ENCODE peak calls at places on chromosomes 6 and 20, in six cellular contexts. S is mesenchymal stem cell; Y is naive thymus-derived CD4-positive, alpha-beta T cell; C is hepatocyte; E is HCT116; F is left ventricle myocardium inferior. D is an unnamed sample.

GRCh38 chr6:129567374-129567773 is 142.6 kb downstream of the ARHGAP18 start:
- DNase-seq in F (no peak), E (peak), Y (no peak), C (peak), S (no peak), D (no peak)

GRCh38 chr20:53071833-53072232 is 99.7 kb downstream of the TSHZ2 start:
- DNase-seq in Y (no peak), S (no peak), E (no peak), F (no peak), C (no peak), D (no peak)

GRCh38 chr6:53982361-53983050 is 128.7 kb upstream of the MLIP start:
- DNase-seq in C (no peak), E (no peak), Y (no peak), S (no peak), F (no peak), D (peak)

GRCh38 chr6:95978230-95978629 is 37.5 kb upstream of the FUT9 start:
- DNase-seq in Y (no peak), S (no peak), F (no peak), C (no peak), E (peak), D (peak)

GRCh38 chr20:760751-761417 is 7.4 kb downstream of the SLC52A3 start:
- DNase-seq in S (no peak), E (peak), Y (peak), F (no peak), C (peak), D (no peak)

GRCh38 chr6:130815200-130816071 is 11.8 kb upstream of the SMLR1 start:
- DNase-seq in E (no peak), Y (no peak), S (no peak), F (no peak), C (peak), D (no peak)

GRCh38 chr6:139883776-139884175 is 509.3 kb upstream of the CITED2 start:
- DNase-seq in E (no peak), C (no peak), S (peak), Y (no peak), F (no peak), D (no peak)

GRCh38 chr6:56808871-56809359 is 146.0 kb upstream of the BEND6 start:
- DNase-seq in Y (no peak), E (no peak), C (peak), S (peak), F (no peak), D (no peak)

GRCh38 chr20:53580376-53581111 is 13.1 kb downstream of the ZNF217 start:
- DNase-seq in E (no peak), Y (no peak), F (no peak), C (no peak), S (no peak), D (no peak)

GRCh38 chr6:36062247-36062646 is 34.6 kb downstream of the MAPK14 start:
- DNase-seq in Y (no peak), F (no peak), E (no peak), C (no peak), S (no peak), D (no peak)

GRCh38 chr20:3933126-3933684 is 44.0 kb downstream of the PANK2 start:
- DNase-seq in C (no peak), Y (no peak), E (no peak), F (no peak), S (no peak), D (no peak)

GRCh38 chr20:33521461-33521860 is 31.6 kb downstream of the CBFA2T2 start:
- DNase-seq in C (no peak), E (no peak), F (no peak), S (no peak), Y (no peak), D (no peak)

GRCh38 chr6:169044376-169045230 is 209.0 kb downstream of the THBS2 start:
- DNase-seq in E (no peak), C (no peak), Y (no peak), F (no peak), S (no peak), D (no peak)

GRCh38 chr6:158233214-158233795 is 65.2 kb downstream of the GTF2H5 start:
- DNase-seq in F (no peak), S (no peak), E (no peak), Y (peak), C (no peak), D (no peak)

GRCh38 chr6:138454976-138455706 is 44.2 kb downstream of the NHSL1 start:
- DNase-seq in C (no peak), S (no peak), E (peak), Y (peak), F (no peak), D (peak)

GRCh38 chr20:41047279-41047974 is 18.8 kb downstream of the TOP1 start:
- DNase-seq in C (no peak), E (no peak), F (no peak), Y (no peak), S (peak), D (no peak)

GRCh38 chr6:88577461-88577860 is 386.0 kb downstream of the RNGTT start:
- DNase-seq in E (no peak), C (no peak), F (no peak), Y (no peak), S (no peak), D (no peak)

GRCh38 chr6:135331002-135331401 is 149.9 kb downstream of the MYB start:
- DNase-seq in C (no peak), F (no peak), S (no peak), Y (no peak), E (no peak), D (no peak)

GRCh38 chr20:8805737-8806442 is 263.0 kb upstream of the PLCB4 start:
- DNase-seq in Y (no peak), E (no peak), S (no peak), F (no peak), C (no peak), D (no peak)

GRCh38 chr20:53943522-53944291 is 126.7 kb downstream of the BCAS1 start:
- DNase-seq in Y (peak), C (no peak), S (peak), E (no peak), F (no peak), D (no peak)

GRCh38 chr6:139970591-139970991 is 596.1 kb upstream of the CITED2 start:
- DNase-seq in S (no peak), E (no peak), F (no peak), C (no peak), Y (no peak), D (no peak)

GRCh38 chr6:159934181-159934580 is 34.7 kb upstream of the IGF2R start:
- DNase-seq in S (no peak), Y (no peak), F (no peak), C (no peak), E (no peak), D (no peak)

GRCh38 chr6:156657311-156657710 is 119.9 kb upstream of the ARID1B start:
- DNase-seq in S (no peak), F (peak), E (no peak), Y (no peak), C (no peak), D (no peak)

GRCh38 chr6:145733770-145734169 is 1.6 kb downstream of the EPM2A start:
- DNase-seq in C (no peak), F (no peak), S (peak), E (no peak), Y (no peak), D (no peak)

GRCh38 chr6:145423936-145424335 is 311.4 kb downstream of the EPM2A start:
- DNase-seq in E (no peak), Y (no peak), S (no peak), C (no peak), F (no peak), D (no peak)

GRCh38 chr20:22446613-22447447 is 137.5 kb downstream of the FOXA2 start:
- DNase-seq in Y (no peak), E (no peak), C (no peak), S (no peak), F (no peak), D (no peak)

GRCh38 chr6:14671261-14671681 is 553.7 kb downstream of the CD83 start:
- DNase-seq in C (no peak), S (peak), E (no peak), F (peak), Y (no peak), D (peak)

GRCh38 chr20:63857751-63858392 is 3.4 kb upstream of the ABHD16B start:
- DNase-seq in C (no peak), S (peak), F (peak), E (no peak), Y (no peak), D (no peak)

GRCh38 chr20:44979090-44979621 is 12.8 kb downstream of the STK4 start:
- DNase-seq in S (peak), F (no peak), E (no peak), C (no peak), Y (peak), D (no peak)

GRCh38 chr20:59145926-59146800 is 17.5 kb upstream of the ZNF831 start:
- DNase-seq in Y (peak), S (no peak), E (no peak), C (no peak), F (no peak), D (no peak)
- H3K27ac ChIP-seq in Y (peak), S (no peak), E (no peak), C (no peak), F (peak), D (no peak)

GRCh38 chr20:50518270-50518721 is 8.1 kb downstream of the PTPN1 start:
- DNase-seq in E (no peak), C (no peak), S (peak), Y (no peak), F (no peak), D (no peak)

GRCh38 chr20:50519036-50519780 is 9.0 kb downstream of the PTPN1 start:
- DNase-seq in S (no peak), E (no peak), Y (peak), F (no peak), C (no peak), D (no peak)

GRCh38 chr20:50521221-50521642 is 11.0 kb downstream of the PTPN1 start:
- DNase-seq in Y (no peak), C (no peak), E (no peak), S (no peak), F (no peak), D (no peak)

GRCh38 chr20:50521709-50522674 is 11.8 kb downstream of the PTPN1 start:
- DNase-seq in S (no peak), E (no peak), Y (no peak), F (no peak), C (no peak), D (no peak)

DNA sequence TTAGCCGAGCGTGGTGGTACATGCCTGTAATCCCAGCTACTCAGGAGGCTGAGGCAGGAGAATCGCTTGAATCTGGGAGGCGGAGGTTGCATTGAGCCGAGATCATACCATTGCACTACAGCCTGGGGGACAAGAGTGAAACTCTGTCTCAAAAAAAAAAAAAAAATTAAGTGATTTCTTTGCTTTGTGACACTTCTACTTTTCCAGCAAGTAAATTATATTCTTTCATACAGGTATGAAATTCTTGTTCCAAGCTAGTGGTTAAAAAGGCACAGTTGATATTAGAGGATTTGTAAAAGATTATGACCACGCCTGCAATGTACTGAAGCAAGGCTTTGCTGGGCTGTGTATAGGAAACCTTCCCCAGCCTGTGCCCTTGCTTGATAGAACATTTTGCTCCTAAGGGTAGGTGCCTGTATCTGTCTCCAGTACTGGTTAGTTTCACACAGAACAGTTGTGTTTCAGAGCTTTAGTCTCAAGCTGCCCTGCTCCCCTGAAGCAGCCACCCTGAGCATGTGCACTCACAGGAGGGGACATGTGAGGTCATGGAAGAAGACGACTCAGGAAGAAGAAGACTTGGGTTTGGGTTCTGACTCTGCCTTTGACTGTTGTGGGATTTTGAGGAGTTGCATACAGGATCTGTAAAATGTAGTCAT is 10.2 kb downstream of the PTPN1 start:
- DNase-seq in Y (no peak), S (no peak), C (no peak), F (no peak), E (no peak), D (no peak)
- H3K27ac ChIP-seq in Y (peak), S (peak), C (peak), F (peak), E (no peak), D (no peak)

GRCh38 chr6:118895241-118895561 is 1.2 kb downstream of the ASF1A start:
- DNase-seq in Y (no peak), S (no peak), E (no peak), C (no peak), F (no peak), D (no peak)

GRCh38 chr6:118897386-118897785 is 3.4 kb downstream of the ASF1A start:
- DNase-seq in E (no peak), F (no peak), C (no peak), Y (no peak), S (no peak), D (no peak)

GRCh38 chr6:118893882-118894424 is at the start of gene ASF1A:
- DNase-seq in F (peak), Y (peak), C (peak), E (peak), S (peak), D (peak)

GRCh38 chr6:118894425-118895240 is 681 bp downstream of the ASF1A start:
- DNase-seq in S (peak), E (no peak), C (peak), F (peak), Y (peak), D (no peak)

DNA sequence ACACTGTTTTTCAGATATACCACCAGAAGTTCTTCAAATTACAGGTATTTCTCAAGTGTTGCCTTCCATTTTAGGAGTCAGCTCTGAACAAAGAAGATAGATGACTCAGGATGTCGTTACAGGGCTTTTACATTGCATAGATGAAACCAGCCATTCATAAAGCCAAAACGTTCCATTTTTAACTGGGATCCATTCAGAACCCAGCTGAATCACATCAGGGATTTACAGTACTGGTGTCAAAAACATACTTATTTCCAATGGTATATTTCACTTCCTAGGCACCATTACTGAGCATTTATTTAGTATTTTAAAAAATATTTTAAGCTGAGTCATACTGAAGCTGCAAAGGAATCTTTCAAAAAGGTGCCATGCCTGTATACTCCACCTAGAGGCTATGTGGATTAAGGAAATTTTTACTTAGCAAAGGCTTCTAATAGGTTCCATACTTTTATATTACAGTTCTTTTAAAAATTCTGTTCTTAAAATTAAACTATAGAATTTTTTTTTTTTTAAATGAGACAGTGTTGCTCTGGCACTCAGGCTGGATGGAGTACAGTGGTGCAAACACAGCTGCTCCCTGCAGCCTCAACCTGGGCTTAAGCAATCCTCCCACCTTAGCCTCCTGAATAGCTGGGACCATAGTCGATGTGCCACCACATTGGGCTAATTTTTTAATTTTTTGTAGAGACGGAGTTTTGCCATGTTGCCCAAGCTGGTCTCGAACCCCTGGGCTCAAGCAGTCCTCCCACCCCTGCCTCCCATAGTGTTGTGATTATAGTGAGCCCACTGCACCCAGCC is 2.6 kb downstream of the ASF1A start:
- DNase-seq in S (peak), E (peak), Y (peak), F (no peak), C (peak), D (peak)
- H3K27ac ChIP-seq in S (peak), E (peak), Y (no peak), F (peak), C (peak), D (peak)

DNA sequence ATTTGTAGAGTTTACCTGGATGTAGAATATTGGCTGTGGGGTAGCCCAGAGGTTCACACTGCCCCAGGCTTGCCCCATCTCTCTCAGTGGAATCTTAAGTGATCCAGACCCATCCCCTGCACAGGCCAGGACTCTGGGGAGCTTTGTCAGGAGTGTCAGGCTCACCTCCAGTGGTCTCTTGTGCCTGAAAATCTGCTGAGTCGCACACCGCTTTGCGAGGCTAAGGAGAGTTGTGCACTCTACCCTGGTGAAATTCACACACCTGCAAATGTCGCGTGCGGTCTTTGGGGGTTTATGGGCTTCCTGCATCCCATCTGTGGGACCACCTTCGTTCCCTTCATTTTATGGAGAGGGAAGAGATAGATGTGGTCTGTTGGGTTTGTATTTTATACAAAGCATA is 63.6 kb upstream of the KIF25 start:
- DNase-seq in E (no peak), Y (no peak), F (no peak), S (no peak), C (no peak), D (no peak)
- H3K27ac ChIP-seq in E (no peak), Y (no peak), F (peak), S (peak), C (peak), D (peak)

DNA sequence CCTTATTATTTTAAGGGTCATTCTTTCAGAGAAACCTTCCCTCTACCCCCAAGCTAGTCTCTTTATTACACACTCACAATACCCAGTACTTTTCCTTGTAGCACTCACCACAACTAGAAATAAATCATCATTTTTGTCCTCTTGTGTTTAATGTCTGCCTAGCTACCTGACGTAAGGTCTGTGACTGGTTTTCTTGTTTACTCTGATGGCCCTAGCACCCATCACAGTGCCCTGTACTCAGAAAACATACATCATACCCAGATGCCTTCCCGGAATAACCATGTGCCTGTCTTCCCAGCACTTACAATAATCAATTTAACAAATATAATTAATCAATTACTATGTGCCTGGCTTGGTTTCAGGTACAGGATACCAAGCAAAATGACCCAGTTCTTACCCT is 25.8 kb upstream of the IER3 start:
- DNase-seq in S (peak), F (no peak), C (no peak), Y (no peak), E (no peak), D (no peak)
- H3K27ac ChIP-seq in S (peak), F (peak), C (peak), Y (no peak), E (peak), D (peak)

GRCh38 chr20:5181955-5182354 is 55.1 kb downstream of the CDS2 start:
- DNase-seq in F (no peak), S (peak), Y (no peak), C (no peak), E (no peak), D (no peak)
- H3K27ac ChIP-seq in F (peak), S (no peak), Y (no peak), C (no peak), E (no peak), D (no peak)

GRCh38 chr20:50991076-50991475 is 31.8 kb downstream of the KCNG1 start:
- DNase-seq in E (no peak), C (no peak), Y (no peak), F (no peak), S (no peak), D (no peak)

GRCh38 chr20:50995506-50995905 is 27.4 kb downstream of the KCNG1 start:
- DNase-seq in F (no peak), Y (no peak), C (no peak), E (no peak), S (peak), D (no peak)

GRCh38 chr20:50996901-50997830 is 25.7 kb downstream of the KCNG1 start:
- DNase-seq in Y (no peak), S (peak), F (no peak), E (no peak), C (no peak), D (no peak)

GRCh38 chr20:50992336-50992732 is 30.6 kb downstream of the KCNG1 start:
- DNase-seq in S (no peak), E (no peak), C (no peak), F (no peak), Y (no peak), D (peak)

DNA sequence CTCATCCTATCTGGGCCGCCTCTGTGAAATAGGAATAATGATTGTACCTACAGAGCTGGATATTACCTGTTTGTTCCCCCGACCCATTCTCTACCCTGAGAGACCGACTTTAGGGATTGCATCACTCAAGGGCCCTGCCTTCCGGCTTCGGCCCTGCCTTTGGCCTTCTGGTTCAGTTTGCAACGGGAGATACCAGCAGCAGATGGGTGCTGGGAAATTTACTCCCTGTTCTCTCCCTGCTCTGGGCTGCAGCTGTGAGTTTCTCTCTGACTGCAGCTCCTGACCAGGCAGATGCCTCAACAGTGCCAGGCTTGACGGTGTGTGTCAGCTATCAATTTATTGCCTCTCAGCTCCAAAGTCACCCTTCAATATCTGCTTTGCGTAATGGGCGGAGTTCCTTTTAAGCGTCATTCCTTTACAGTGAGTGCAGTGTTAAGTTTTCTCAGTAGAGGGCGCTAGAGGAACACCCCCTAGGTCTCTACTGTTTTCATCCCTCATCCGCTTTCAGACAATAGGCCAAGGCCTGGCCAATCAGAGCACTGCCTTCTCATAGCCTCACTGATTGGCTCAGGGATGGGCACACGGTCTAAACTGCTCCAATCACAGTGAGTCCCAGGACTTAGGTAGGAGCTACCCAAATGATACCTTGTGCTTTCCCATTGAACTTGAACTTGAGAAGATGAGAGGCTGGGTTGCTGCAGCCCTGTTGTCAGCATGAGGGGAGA is 30.0 kb downstream of the KCNG1 start:
- DNase-seq in Y (peak), C (peak), S (peak), E (peak), F (no peak), D (peak)
- H3K27ac ChIP-seq in Y (no peak), C (no peak), S (no peak), E (no peak), F (no peak), D (peak)